ENCODE peak calls at places on chromosomes 11 and 22, in six cellular contexts. One of them, this sample, is unnamed.
A peak's percentile ranks its signal among the peaks of the same experiment; 100 is the strongest.

GRCh38 chr22:42788021-42788420 is 67.4 kb upstream of the A4GALT start:
- DNase-seq in SJCRH30: no peak
- DNase-seq in effector memory CD4-positive, alpha-beta T cell: no peak
- DNase-seq in heart right ventricle: no peak
- DNase-seq in endodermal cell: no peak
- DNase-seq in HCT116: no peak
- DNase-seq in this sample: no peak

GRCh38 chr11:8205566-8205965 is 36.7 kb upstream of the RIC3 start:
- DNase-seq in SJCRH30: no peak
- DNase-seq in effector memory CD4-positive, alpha-beta T cell: no peak
- DNase-seq in heart right ventricle: no peak
- DNase-seq in endodermal cell: peak; percentile 14
- DNase-seq in HCT116: no peak
- DNase-seq in this sample: no peak

GRCh38 chr11:128741928-128742327 is 48.1 kb downstream of the FLI1 start:
- DNase-seq in SJCRH30: no peak
- DNase-seq in effector memory CD4-positive, alpha-beta T cell: no peak
- DNase-seq in heart right ventricle: no peak
- DNase-seq in endodermal cell: no peak
- DNase-seq in HCT116: no peak
- DNase-seq in this sample: no peak

GRCh38 chr22:19802001-19802880 is 41.7 kb downstream of the TBX1 start:
- DNase-seq in SJCRH30: no peak
- DNase-seq in effector memory CD4-positive, alpha-beta T cell: no peak
- DNase-seq in heart right ventricle: no peak
- DNase-seq in endodermal cell: no peak
- DNase-seq in HCT116: no peak
- DNase-seq in this sample: peak; percentile 37

GRCh38 chr22:17969732-17970131 is 54.6 kb downstream of the MICAL3 start:
- DNase-seq in SJCRH30: peak; percentile 77
- DNase-seq in effector memory CD4-positive, alpha-beta T cell: no peak
- DNase-seq in heart right ventricle: no peak
- DNase-seq in endodermal cell: no peak
- DNase-seq in HCT116: no peak
- DNase-seq in this sample: no peak

GRCh38 chr22:19940536-19941364 is 822 bp upstream of the COMT start:
- DNase-seq in SJCRH30: no peak
- DNase-seq in effector memory CD4-positive, alpha-beta T cell: no peak
- DNase-seq in heart right ventricle: no peak
- DNase-seq in endodermal cell: no peak
- DNase-seq in HCT116: no peak
- DNase-seq in this sample: no peak

GRCh38 chr11:15969701-15970329 is 386.5 kb downstream of the SOX6 start:
- DNase-seq in SJCRH30: no peak
- DNase-seq in effector memory CD4-positive, alpha-beta T cell: no peak
- DNase-seq in heart right ventricle: no peak
- DNase-seq in endodermal cell: no peak
- DNase-seq in HCT116: no peak
- DNase-seq in this sample: no peak

GRCh38 chr11:23573430-23573829 is 713.2 kb upstream of the CCDC179 start:
- DNase-seq in SJCRH30: no peak
- DNase-seq in effector memory CD4-positive, alpha-beta T cell: no peak
- DNase-seq in heart right ventricle: no peak
- DNase-seq in endodermal cell: no peak
- DNase-seq in HCT116: no peak
- DNase-seq in this sample: no peak

GRCh38 chr22:45475876-45476514 is 26.7 kb upstream of the FBLN1 start:
- DNase-seq in SJCRH30: no peak
- DNase-seq in effector memory CD4-positive, alpha-beta T cell: no peak
- DNase-seq in heart right ventricle: no peak
- DNase-seq in endodermal cell: no peak
- DNase-seq in HCT116: no peak
- DNase-seq in this sample: no peak

GRCh38 chr11:7514099-7514725 is 413 bp downstream of the PPFIBP2 start:
- DNase-seq in SJCRH30: no peak
- DNase-seq in effector memory CD4-positive, alpha-beta T cell: no peak
- DNase-seq in heart right ventricle: no peak
- DNase-seq in endodermal cell: no peak
- DNase-seq in HCT116: no peak
- DNase-seq in this sample: no peak

GRCh38 chr11:117669062-117669461 is 128.0 kb downstream of the DSCAML1 start:
- DNase-seq in SJCRH30: no peak
- DNase-seq in effector memory CD4-positive, alpha-beta T cell: no peak
- DNase-seq in heart right ventricle: no peak
- DNase-seq in endodermal cell: no peak
- DNase-seq in HCT116: no peak
- DNase-seq in this sample: no peak

GRCh38 chr11:2196970-2197770 is 25.6 kb upstream of the TH start:
- DNase-seq in SJCRH30: peak; percentile 84
- DNase-seq in effector memory CD4-positive, alpha-beta T cell: peak; percentile 45
- DNase-seq in heart right ventricle: peak; percentile 66
- DNase-seq in endodermal cell: peak; percentile 94
- DNase-seq in HCT116: peak; percentile 54
- DNase-seq in this sample: peak; percentile 83

GRCh38 chr11:1262172-1263006 is 39.5 kb downstream of the MUC5B start:
- DNase-seq in SJCRH30: peak; percentile 49
- DNase-seq in effector memory CD4-positive, alpha-beta T cell: peak; percentile 68
- DNase-seq in heart right ventricle: peak; percentile 92
- DNase-seq in endodermal cell: peak; percentile 94
- DNase-seq in HCT116: peak; percentile 83
- DNase-seq in this sample: peak; percentile 83

GRCh38 chr22:48973694-48974041 is 854.0 kb downstream of the BRD1 start:
- DNase-seq in SJCRH30: no peak
- DNase-seq in effector memory CD4-positive, alpha-beta T cell: no peak
- DNase-seq in heart right ventricle: no peak
- DNase-seq in endodermal cell: no peak
- DNase-seq in HCT116: no peak
- DNase-seq in this sample: no peak

GRCh38 chr11:67301951-67302516 is 1.3 kb upstream of the SSH3 start:
- DNase-seq in SJCRH30: peak; percentile 93
- DNase-seq in effector memory CD4-positive, alpha-beta T cell: no peak
- DNase-seq in heart right ventricle: peak; percentile 58
- DNase-seq in endodermal cell: peak; percentile 86
- DNase-seq in HCT116: no peak
- DNase-seq in this sample: peak; percentile 69

GRCh38 chr11:67303989-67304411 is 670 bp downstream of the SSH3 start:
- DNase-seq in SJCRH30: no peak
- DNase-seq in effector memory CD4-positive, alpha-beta T cell: no peak
- DNase-seq in heart right ventricle: no peak
- DNase-seq in endodermal cell: peak; percentile 71
- DNase-seq in HCT116: no peak
- DNase-seq in this sample: no peak

GRCh38 chr11:67303132-67303988 is at the start of gene SSH3:
- DNase-seq in SJCRH30: peak; percentile 25
- DNase-seq in effector memory CD4-positive, alpha-beta T cell: no peak
- DNase-seq in heart right ventricle: peak; percentile 67
- DNase-seq in endodermal cell: peak; percentile 90
- DNase-seq in HCT116: peak; percentile 42
- DNase-seq in this sample: no peak

GRCh38 chr11:67301313-67301921 is 1.9 kb upstream of the SSH3 start:
- DNase-seq in SJCRH30: no peak
- DNase-seq in effector memory CD4-positive, alpha-beta T cell: no peak
- DNase-seq in heart right ventricle: no peak
- DNase-seq in endodermal cell: no peak
- DNase-seq in HCT116: no peak
- DNase-seq in this sample: no peak

DNA sequence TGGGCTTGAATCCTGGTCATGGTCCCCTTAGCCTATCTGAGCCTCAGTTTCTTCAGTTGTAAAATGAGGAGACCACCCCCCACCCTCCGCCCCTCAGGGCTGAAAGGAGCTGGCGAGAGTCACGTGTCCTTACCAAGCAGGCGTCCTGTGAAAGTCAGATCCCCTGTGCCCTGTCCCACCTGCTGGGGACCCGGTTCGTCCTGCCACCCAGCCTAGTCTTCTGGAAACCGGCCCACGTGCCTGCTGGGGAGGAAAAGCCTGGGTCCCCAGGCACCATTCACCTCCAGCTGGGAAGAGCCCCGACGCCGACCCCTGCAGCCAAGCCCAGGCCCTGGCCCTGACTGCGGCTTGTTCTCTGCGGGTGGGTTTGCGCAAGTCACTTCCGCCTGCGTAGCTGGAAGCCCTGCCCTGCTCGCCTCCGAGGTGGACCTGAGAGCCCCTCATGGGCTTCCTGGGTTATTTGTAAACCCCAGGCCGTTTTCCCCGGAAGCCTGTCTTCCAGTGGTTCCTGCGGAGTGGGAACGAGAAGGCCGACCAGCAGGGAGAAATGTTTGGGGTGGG is 679 bp upstream of the SSH3 start:
- DNase-seq in SJCRH30: no peak
- DNase-seq in effector memory CD4-positive, alpha-beta T cell: no peak
- DNase-seq in heart right ventricle: no peak
- DNase-seq in endodermal cell: peak; percentile 91
- DNase-seq in HCT116: no peak
- DNase-seq in this sample: no peak
- H3K4me1 ChIP-seq in SJCRH30: peaks cover 15% of the 10 kb centered on the region
- H3K4me1 ChIP-seq in effector memory CD4-positive, alpha-beta T cell: peaks cover 17% of the 10 kb centered on the region
- H3K4me1 ChIP-seq in heart right ventricle: peaks cover 10% of the 10 kb centered on the region
- H3K4me1 ChIP-seq in endodermal cell: no peaks in the 10 kb centered on the region
- H3K4me1 ChIP-seq in HCT116: peaks cover 21% of the 10 kb centered on the region
- H3K4me1 ChIP-seq in this sample: peaks cover 14% of the 10 kb centered on the region

DNA sequence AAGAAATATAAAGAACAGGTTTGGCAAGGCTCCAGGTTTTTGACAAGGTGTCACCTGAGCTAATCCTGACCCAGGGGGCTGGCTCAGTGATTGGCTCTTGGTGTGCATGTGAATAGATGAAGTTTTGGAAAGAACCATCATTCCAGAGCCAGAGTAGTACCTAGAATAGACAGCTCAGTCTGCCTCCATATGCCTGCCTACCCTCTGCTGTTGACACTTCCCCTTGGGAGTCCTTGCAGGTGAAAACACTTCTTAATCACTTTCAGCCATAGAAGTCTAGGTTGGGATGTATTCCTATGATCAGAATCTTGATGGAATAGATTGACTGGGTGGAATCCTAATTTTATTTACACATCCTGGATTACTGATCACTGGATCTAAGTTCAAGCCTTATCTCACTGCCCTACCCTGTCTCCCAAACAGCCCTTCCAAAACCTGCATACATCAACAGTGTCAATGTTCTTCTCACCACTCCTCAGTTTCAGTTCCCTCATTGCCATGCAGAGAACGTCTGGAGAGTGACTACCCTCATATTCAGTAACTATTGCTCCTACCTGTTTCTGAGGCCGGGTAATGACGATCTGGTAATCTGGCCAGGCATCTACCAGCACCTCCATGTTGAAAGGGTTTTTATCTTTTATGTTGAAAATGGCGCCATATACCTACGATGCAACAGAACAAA is 6.7 kb downstream of the GLYATL2 start:
- DNase-seq in SJCRH30: no peak
- DNase-seq in effector memory CD4-positive, alpha-beta T cell: no peak
- DNase-seq in heart right ventricle: no peak
- DNase-seq in endodermal cell: no peak
- DNase-seq in HCT116: no peak
- DNase-seq in this sample: no peak
- H3K9me3 ChIP-seq in SJCRH30: no peaks in the 10 kb centered on the region
- H3K9me3 ChIP-seq in effector memory CD4-positive, alpha-beta T cell: no peaks in the 10 kb centered on the region
- H3K9me3 ChIP-seq in heart right ventricle: no peaks in the 10 kb centered on the region
- H3K9me3 ChIP-seq in endodermal cell: peaks cover 75% of the 10 kb centered on the region
- H3K9me3 ChIP-seq in HCT116: no peaks in the 10 kb centered on the region
- H3K9me3 ChIP-seq in this sample: no peaks in the 10 kb centered on the region

GRCh38 chr11:82892611-82893169 is 7.5 kb downstream of the PRCP start:
- DNase-seq in SJCRH30: no peak
- DNase-seq in effector memory CD4-positive, alpha-beta T cell: no peak
- DNase-seq in heart right ventricle: no peak
- DNase-seq in endodermal cell: no peak
- DNase-seq in HCT116: no peak
- DNase-seq in this sample: no peak

GRCh38 chr11:82890941-82891340 is 9.3 kb downstream of the PRCP start:
- DNase-seq in SJCRH30: no peak
- DNase-seq in effector memory CD4-positive, alpha-beta T cell: no peak
- DNase-seq in heart right ventricle: no peak
- DNase-seq in endodermal cell: no peak
- DNase-seq in HCT116: no peak
- DNase-seq in this sample: no peak

GRCh38 chr11:82883853-82884252 is 16.4 kb downstream of the PRCP start:
- DNase-seq in SJCRH30: no peak
- DNase-seq in effector memory CD4-positive, alpha-beta T cell: no peak
- DNase-seq in heart right ventricle: peak; percentile 50
- DNase-seq in endodermal cell: no peak
- DNase-seq in HCT116: no peak
- DNase-seq in this sample: no peak

GRCh38 chr11:82890002-82890341 is 10.3 kb downstream of the PRCP start:
- DNase-seq in SJCRH30: no peak
- DNase-seq in effector memory CD4-positive, alpha-beta T cell: no peak
- DNase-seq in heart right ventricle: no peak
- DNase-seq in endodermal cell: no peak
- DNase-seq in HCT116: no peak
- DNase-seq in this sample: no peak

DNA sequence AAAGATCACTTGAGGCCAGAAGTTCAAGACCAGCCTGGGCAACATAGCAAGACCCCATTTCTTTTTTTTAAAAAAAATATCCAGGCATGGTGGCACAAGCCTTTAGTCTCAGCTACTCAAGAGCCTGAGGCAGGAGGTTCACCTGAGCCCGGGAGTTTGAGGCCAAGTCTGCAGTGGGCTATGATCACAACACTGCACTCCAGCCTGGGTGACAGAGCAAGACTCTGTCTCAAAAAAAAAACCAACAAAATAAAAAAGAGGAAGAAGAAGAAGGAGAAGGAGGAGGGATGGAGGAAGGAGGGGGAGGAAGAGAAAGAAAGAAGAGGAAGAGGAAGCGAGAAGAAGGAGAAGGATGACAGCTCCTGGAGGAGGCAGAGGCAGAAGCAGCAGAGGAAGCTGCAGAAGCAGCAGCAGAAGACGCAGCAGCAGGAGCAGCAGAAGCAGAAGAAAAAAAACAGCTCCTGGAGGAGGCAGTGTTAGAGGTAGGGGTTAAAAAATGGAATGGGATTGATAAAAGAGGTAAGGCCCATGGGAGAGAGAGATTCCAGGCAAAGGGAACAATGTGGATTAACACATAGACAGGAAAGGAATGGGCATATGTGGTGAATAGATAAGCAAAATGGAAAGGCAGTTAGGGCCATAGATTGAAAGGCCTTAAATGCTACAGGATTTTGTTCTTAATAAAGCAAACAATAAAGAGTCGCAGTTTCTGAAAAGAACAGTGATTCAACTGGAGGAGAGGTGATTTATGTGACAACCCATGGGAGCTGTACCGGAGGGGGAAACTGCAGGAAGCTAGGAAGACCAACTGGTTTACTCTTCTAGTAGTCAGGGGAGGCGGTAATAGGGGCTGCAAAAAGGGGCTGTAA is 10.9 kb downstream of the PRCP start:
- DNase-seq in SJCRH30: no peak
- DNase-seq in effector memory CD4-positive, alpha-beta T cell: no peak
- DNase-seq in heart right ventricle: no peak
- DNase-seq in endodermal cell: peak; percentile 56
- DNase-seq in HCT116: no peak
- DNase-seq in this sample: no peak
- H3K4me1 ChIP-seq in SJCRH30: no peaks in the 10 kb centered on the region
- H3K4me1 ChIP-seq in effector memory CD4-positive, alpha-beta T cell: no peaks in the 10 kb centered on the region
- H3K4me1 ChIP-seq in heart right ventricle: peaks cover 3% of the 10 kb centered on the region
- H3K4me1 ChIP-seq in endodermal cell: peaks cover 2% of the 10 kb centered on the region
- H3K4me1 ChIP-seq in HCT116: no peaks in the 10 kb centered on the region
- H3K4me1 ChIP-seq in this sample: peaks cover 7% of the 10 kb centered on the region

DNA sequence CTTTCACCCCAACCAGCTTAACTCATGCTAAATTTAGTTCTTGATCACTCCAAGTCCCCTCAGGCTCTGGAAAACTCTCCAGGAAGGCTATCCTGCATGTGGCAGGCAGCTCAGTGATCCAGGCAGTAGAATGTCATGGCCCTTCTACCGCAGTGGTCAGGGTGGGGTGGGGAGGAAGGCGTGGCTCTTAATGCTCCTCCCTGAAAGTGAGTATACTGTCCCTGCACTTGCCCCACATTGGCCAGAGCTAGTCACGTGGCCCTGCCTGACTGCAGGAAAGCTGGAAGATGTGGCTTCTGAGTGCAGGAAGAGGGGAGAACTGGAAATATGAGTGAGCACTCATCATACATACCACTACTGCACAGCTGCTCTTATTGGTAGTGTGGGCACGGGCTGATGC is 102.1 kb downstream of the GRAMD1B start:
- DNase-seq in SJCRH30: no peak
- DNase-seq in effector memory CD4-positive, alpha-beta T cell: no peak
- DNase-seq in heart right ventricle: no peak
- DNase-seq in endodermal cell: no peak
- DNase-seq in HCT116: no peak
- DNase-seq in this sample: no peak
- H3K9me3 ChIP-seq in SJCRH30: no peaks in the 10 kb centered on the region
- H3K9me3 ChIP-seq in effector memory CD4-positive, alpha-beta T cell: no peaks in the 10 kb centered on the region
- H3K9me3 ChIP-seq in heart right ventricle: no peaks in the 10 kb centered on the region
- H3K9me3 ChIP-seq in endodermal cell: no peaks in the 10 kb centered on the region
- H3K9me3 ChIP-seq in HCT116: no peaks in the 10 kb centered on the region
- H3K9me3 ChIP-seq in this sample: no peaks in the 10 kb centered on the region